ENCODE peak calls at places on chromosomes 1 and 21, in ten cellular contexts. L is left ventricle myocardium inferior, I is cardiac muscle cell, Q is AG04450, C is IMR-90, R is coronary artery, X is OCI-LY7, N is pancreas, F is fibroblast of lung, W is body of pancreas. O is an unnamed sample.

GRCh38 chr1:78005755-78006154 is 1.0 kb downstream of the DNAJB4 start:
- DNase-seq in N (no peak), R (no peak), L (no peak), W (peak), C (peak), Q (peak), F (peak), I (peak), X (no peak), O (no peak)

GRCh38 chr1:147211577-147211976 is 13.6 kb downstream of the FMO5 start:
- DNase-seq in N (no peak), R (no peak), L (no peak), X (no peak), C (no peak), I (no peak), F (no peak), W (no peak), Q (no peak), O (no peak)

GRCh38 chr1:12069616-12070244 is 6.6 kb downstream of the TNFRSF8 start:
- DNase-seq in I (no peak), C (no peak), Q (no peak), N (no peak), R (no peak), W (no peak), L (no peak), X (no peak), F (peak), O (no peak)

GRCh38 chr1:39387452-39387851 is 104.0 kb upstream of the BMP8A start:
- DNase-seq in F (peak), Q (peak), I (no peak), N (no peak), X (no peak), L (no peak), C (peak), W (no peak), R (no peak), O (no peak)

GRCh38 chr1:175208773-175209492 is 16.4 kb upstream of the KIAA0040 start:
- DNase-seq in N (no peak), Q (no peak), R (no peak), L (no peak), F (no peak), W (no peak), I (no peak), X (peak), C (no peak), O (no peak)

GRCh38 chr21:26032263-26032662 is 138.3 kb downstream of the APP start:
- DNase-seq in C (no peak), X (peak), F (peak), L (no peak), Q (no peak), R (no peak), I (no peak), N (no peak), W (no peak), O (no peak)

GRCh38 chr1:175742790-175743459 is 470 bp downstream of the TNR start:
- DNase-seq in R (no peak), L (no peak), W (peak), I (peak), N (no peak), F (peak), C (peak), X (no peak), Q (no peak), O (no peak)

GRCh38 chr21:34630536-34631143 is 15.7 kb upstream of the RCAN1 start:
- DNase-seq in X (peak), F (peak), I (peak), L (no peak), W (peak), N (no peak), C (peak), Q (no peak), R (peak), O (no peak)

GRCh38 chr1:41501581-41501980 is 17.1 kb upstream of the EDN2 start:
- DNase-seq in C (no peak), W (peak), I (no peak), F (no peak), N (peak), Q (no peak), X (no peak), L (no peak), R (no peak), O (no peak)

GRCh38 chr1:15579683-15580047 is 5.2 kb downstream of the AGMAT start:
- DNase-seq in F (no peak), Q (no peak), I (no peak), W (no peak), C (no peak), L (no peak), N (no peak), X (peak), R (no peak), O (no peak)

DNA sequence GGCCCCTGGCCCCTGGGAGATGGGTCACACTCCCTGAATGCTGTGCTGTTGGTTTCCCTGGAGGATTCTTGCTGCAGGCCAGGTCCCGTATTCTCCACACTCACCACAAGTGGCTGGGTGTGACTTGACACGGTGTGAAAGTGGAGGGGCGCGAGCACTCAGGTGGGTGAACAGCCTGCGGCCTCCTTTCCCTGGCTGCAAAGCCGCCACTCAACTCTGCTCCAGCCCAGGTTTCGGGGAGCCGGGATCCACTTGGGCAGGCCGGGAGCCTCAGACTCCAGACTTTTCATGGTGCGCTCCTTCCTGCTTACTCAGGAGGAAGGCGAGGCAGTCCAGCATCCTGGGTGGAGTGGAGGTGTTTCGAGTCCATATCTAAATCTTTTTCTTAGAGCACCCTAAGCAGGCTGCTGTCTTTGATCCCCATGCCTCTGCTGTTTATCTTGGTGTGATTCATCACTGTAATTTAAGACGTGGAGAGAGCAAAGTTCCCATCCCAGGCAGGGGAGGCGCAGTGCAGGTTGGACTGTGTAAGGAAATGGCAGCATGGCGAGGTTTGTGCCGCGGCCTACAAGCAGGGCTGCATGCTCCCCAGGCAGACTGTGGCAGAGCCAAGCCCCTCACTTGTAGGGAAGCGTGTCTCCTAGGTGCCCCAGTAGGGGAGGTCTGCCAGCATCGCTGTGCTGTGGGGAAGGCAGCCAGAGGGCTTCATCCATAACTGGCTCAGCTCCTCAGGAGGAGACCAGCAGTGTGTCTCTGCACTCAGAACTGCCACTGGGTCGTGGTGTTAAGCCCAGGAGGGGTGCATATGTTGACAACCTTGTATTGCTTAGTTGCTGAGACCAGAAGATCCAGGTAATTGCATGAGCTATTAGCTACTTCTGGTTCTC is 29.6 kb downstream of the VANGL1 start:
- DNase-seq in Q (no peak), X (no peak), W (no peak), N (no peak), I (no peak), R (peak), L (no peak), C (peak), F (peak), O (no peak)
- TF ChIP-seq CTCF in Q (no peak), X (no peak), W (no peak), N (no peak), I (no peak), R (no peak), L (no peak), C (no peak), F (no peak), O (no peak)

DNA sequence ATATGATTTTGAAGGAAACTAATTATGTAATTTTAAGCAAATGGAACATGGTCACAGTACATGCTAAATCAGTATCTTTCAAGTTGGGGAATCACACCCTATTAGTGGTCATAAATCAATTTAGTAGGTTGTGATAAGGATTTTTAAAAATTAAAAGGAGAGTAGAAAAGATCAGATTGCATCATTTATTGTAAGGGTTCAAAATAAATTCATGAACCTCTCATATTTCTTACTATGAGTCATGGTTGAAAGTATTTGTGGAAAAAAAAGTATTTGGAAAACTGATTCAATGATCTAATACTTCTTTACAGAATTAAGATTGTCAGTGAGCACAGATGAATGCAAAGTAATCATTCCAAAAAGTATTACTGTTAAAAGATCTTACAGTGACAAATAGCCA is 14.6 kb downstream of the ADSS2 start:
- DNase-seq in W (no peak), C (peak), N (no peak), X (no peak), I (no peak), R (no peak), Q (no peak), L (no peak), F (peak), O (no peak)
- H3K27ac ChIP-seq in W (no peak), C (peak), N (no peak), X (no peak), I (no peak), R (no peak), Q (no peak), L (no peak), F (peak), O (no peak)

GRCh38 chr1:241834733-241835377 is 13.1 kb upstream of the EXO1 start:
- DNase-seq in N (no peak), R (no peak), W (no peak), I (peak), L (no peak), C (peak), X (peak), F (peak), Q (peak), O (no peak)
- TF ChIP-seq CTCF in N (peak), R (peak), W (no peak), I (peak), L (peak), C (peak), X (peak), F (peak), Q (peak), O (peak)

DNA sequence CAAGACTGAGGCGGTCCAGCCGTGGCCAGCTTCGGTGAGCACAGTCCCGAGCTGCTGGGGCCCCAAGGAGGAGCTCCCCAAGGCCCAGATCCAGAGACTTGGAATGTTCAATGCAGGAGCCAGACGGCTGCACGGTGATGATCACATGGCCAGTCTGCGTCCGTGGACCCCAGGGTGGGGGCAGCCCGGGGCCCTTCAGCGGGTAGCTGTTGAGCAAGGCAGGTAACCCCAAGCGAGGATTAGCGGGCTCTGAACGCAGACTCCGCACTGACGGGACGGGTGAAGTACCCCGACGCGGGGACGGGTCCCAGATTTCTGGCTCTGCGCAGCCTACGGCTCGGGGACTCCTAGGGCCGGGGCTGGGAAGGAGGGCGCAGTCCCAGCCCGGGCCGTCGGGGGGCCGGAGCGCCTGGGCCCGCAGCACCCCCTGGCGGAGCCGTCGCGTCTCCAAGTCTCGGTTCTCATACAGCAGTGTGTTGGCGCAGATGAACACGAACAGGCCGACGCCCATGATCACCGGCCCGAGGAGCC is 2.7 kb downstream of the TMEM200B start:
- DNase-seq in Q (no peak), F (peak), X (peak), N (no peak), I (peak), W (peak), C (peak), R (peak), L (peak), O (no peak)
- H3K27ac ChIP-seq in Q (no peak), F (no peak), X (no peak), N (no peak), I (no peak), W (no peak), C (no peak), R (peak), L (peak), O (no peak)

GRCh38 chr1:18921506-18922251 is 19.3 kb upstream of the ALDH4A1 start:
- DNase-seq in C (no peak), N (no peak), Q (no peak), R (no peak), W (no peak), I (no peak), F (no peak), L (no peak), X (no peak), O (no peak)
- TF ChIP-seq CTCF in C (peak), N (no peak), Q (peak), R (no peak), W (no peak), I (no peak), F (peak), L (peak), X (peak), O (peak)

GRCh38 chr1:27519341-27520258 is 29.6 kb upstream of the WASF2 start:
- DNase-seq in F (no peak), R (no peak), L (peak), W (peak), N (no peak), X (no peak), I (peak), C (no peak), Q (no peak), O (peak)
- H3K27ac ChIP-seq in F (no peak), R (peak), L (peak), W (no peak), N (no peak), X (no peak), I (peak), C (no peak), Q (peak), O (peak)

GRCh38 chr1:44239337-44239960 is 26.2 kb downstream of the DMAP1 start:
- DNase-seq in C (peak), N (no peak), X (no peak), I (peak), Q (no peak), R (no peak), F (peak), L (no peak), W (no peak), O (no peak)
- TF ChIP-seq CTCF in C (peak), N (no peak), X (no peak), I (peak), Q (peak), R (no peak), F (no peak), L (peak), W (no peak), O (no peak)

DNA sequence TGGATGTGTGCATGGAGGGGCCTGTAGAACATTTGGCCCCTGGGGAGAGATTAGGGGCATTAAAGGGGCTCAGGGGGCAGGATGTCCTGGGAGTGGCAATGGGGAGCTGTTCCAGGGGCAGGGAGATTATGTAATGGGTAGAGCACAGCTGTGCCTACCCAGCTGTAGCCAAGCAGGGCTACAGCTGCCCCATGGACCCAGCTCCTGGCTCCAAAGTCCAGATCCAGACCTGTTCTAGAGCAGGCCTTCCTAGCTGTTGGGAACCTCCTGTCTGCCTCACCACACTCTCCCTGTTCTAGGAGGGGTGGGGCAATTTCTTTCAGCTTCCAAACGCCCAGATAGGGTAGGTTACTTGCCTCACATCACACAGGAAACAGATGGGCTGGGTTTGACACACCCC is 5.6 kb downstream of the RPS6KA1 start:
- DNase-seq in W (peak), R (no peak), I (no peak), L (no peak), C (no peak), F (no peak), X (peak), N (no peak), Q (no peak), O (peak)
- H3K27ac ChIP-seq in W (no peak), R (no peak), I (no peak), L (no peak), C (no peak), F (no peak), X (peak), N (no peak), Q (no peak), O (peak)

GRCh38 chr1:119940697-119941096 is 44.4 kb upstream of the ADAM30 start:
- DNase-seq in F (no peak), Q (no peak), N (no peak), W (no peak), C (no peak), R (no peak), L (no peak), X (no peak), I (no peak), O (no peak)

GRCh38 chr1:119933397-119933796 is 37.1 kb upstream of the ADAM30 start:
- DNase-seq in C (no peak), W (no peak), X (no peak), F (no peak), N (no peak), Q (no peak), I (no peak), L (no peak), R (no peak), O (no peak)

GRCh38 chr1:119935915-119936314 is 39.6 kb upstream of the ADAM30 start:
- DNase-seq in W (no peak), F (no peak), X (no peak), L (no peak), I (no peak), R (no peak), N (no peak), Q (no peak), C (no peak), O (no peak)

GRCh38 chr1:119935373-119935772 is 39.1 kb upstream of the ADAM30 start:
- DNase-seq in W (peak), L (no peak), I (no peak), R (no peak), Q (no peak), C (no peak), X (no peak), F (no peak), N (peak), O (no peak)

DNA sequence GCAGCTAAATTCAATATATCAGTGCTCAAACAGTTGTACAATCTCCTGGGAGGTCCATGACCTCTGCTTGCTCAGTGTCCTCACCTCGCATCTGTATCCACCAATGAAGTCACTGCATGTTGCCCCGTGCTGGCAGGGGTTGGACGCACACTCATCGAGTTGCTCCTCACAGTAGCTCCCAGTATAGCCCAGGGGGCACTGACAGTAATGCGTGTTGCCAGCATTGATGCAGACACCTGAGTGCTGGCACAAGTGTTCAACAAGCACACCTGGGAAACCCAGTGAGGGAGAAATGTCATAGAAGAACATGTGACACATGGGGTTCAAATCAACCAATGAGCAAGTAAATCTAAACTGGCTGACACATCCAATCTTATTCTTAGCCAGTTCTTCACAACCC is 40.9 kb upstream of the ADAM30 start:
- DNase-seq in Q (no peak), C (no peak), R (no peak), L (no peak), I (no peak), W (no peak), F (no peak), N (no peak), X (no peak), O (no peak)
- TF ChIP-seq CTCF in Q (no peak), C (no peak), R (no peak), L (no peak), I (no peak), W (no peak), F (no peak), N (no peak), X (no peak), O (no peak)

GRCh38 chr1:232031156-232031555 is 404.6 kb downstream of the DISC1 start:
- DNase-seq in Q (no peak), I (no peak), W (no peak), L (no peak), C (no peak), X (no peak), N (no peak), R (no peak), F (no peak), O (no peak)

GRCh38 chr1:232033285-232033684 is 406.7 kb downstream of the DISC1 start:
- DNase-seq in R (no peak), C (no peak), W (no peak), X (no peak), L (no peak), I (no peak), F (no peak), Q (no peak), N (no peak), O (no peak)

GRCh38 chr1:232036161-232036942 is 409.8 kb downstream of the DISC1 start:
- DNase-seq in L (no peak), C (no peak), R (no peak), N (no peak), F (no peak), X (no peak), I (no peak), W (no peak), Q (no peak), O (no peak)

GRCh38 chr1:232037774-232038388 is 411.3 kb downstream of the DISC1 start:
- DNase-seq in R (no peak), L (no peak), Q (no peak), N (no peak), X (no peak), F (no peak), C (no peak), W (no peak), I (no peak), O (no peak)

DNA sequence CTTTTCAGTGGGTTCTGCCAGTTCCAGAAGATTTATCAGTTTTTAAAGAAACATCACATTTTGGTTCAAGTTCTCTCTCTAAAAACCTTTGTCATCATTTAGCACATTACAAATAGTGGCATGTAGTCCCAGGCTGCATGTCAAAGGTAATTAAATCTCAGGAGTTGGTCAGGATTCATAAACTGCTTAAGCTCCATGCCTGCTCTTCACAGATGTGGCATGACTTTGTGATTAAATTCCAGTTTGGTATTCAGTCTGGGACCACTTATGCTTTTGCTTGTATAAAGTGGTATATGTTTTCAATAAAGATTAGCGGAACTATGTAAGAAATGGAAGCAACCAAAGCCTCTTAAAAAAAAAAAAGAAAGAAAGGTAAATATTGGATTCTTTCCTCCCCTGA is 408.0 kb downstream of the DISC1 start:
- DNase-seq in Q (no peak), F (no peak), I (no peak), X (no peak), N (no peak), C (no peak), W (no peak), R (no peak), L (no peak), O (no peak)
- H3K27ac ChIP-seq in Q (no peak), F (no peak), I (no peak), X (no peak), N (no peak), C (no peak), W (no peak), R (no peak), L (no peak), O (no peak)

O was measured in right lobe of liver.